ENCODE peak calls at places on chromosomes 11 and 22, in ten cellular contexts. O is cardiac muscle cell; S is stimulated activated CD4-positive, alpha-beta T cell treated with anti-CD3 and anti-CD28 coated beads, Interleukin-1b, Interleukin-23, amount 100 ng/mL, for 24 hours; F is posterior vena cava; V is endothelial cell; B is COR-L47; H is stimulated activated CD8-positive, alpha-beta memory T cell treated with anti-CD3 and anti-CD28 coated beads, Interleukin-4, amount 100 ng/mL, for 4 hours; Q is NCI-H2107; P is myocyte; R is A549. G is an unnamed sample.

GRCh38 chr22:35312198-35313059 is 12.7 kb downstream of the TOM1 start:
- DNase-seq in O (peak), S (no peak), F (peak), V (no peak), B (peak), H (no peak), Q (no peak), P (peak), R (no peak), G (peak)

GRCh38 chr11:356610-357009 is 12.7 kb upstream of the B4GALNT4 start:
- DNase-seq in O (no peak), S (no peak), F (no peak), V (no peak), B (no peak), H (no peak), Q (no peak), P (no peak), R (no peak), G (no peak)

GRCh38 chr11:121482231-121483129 is 29.7 kb upstream of the SORL1-AS1 start:
- DNase-seq in O (no peak), S (no peak), F (no peak), V (no peak), B (no peak), H (peak), Q (no peak), P (no peak), R (no peak), G (no peak)

GRCh38 chr22:30204742-30205111 is 41.8 kb downstream of the LIF start:
- DNase-seq in O (no peak), S (no peak), F (no peak), V (no peak), B (no peak), H (no peak), Q (no peak), P (peak), R (no peak), G (no peak)

GRCh38 chr11:61924016-61924360 is 6.6 kb upstream of the RAB3IL1 start:
- DNase-seq in O (no peak), S (no peak), F (no peak), V (no peak), B (no peak), H (no peak), Q (no peak), P (no peak), R (no peak), G (no peak)

GRCh38 chr11:134275534-134276395 is at the start of gene GLB1L3:
- DNase-seq in O (peak), S (peak), F (no peak), V (peak), B (peak), H (peak), Q (peak), P (peak), R (peak), G (no peak)

GRCh38 chr11:126832387-126832786 is 168.2 kb downstream of the KIRREL3 start:
- DNase-seq in O (no peak), S (no peak), F (no peak), V (no peak), B (no peak), H (no peak), Q (no peak), P (no peak), R (no peak), G (no peak)

GRCh38 chr22:32661296-32661695 is 140.2 kb upstream of the TIMP3 start:
- DNase-seq in O (no peak), S (no peak), F (peak), V (no peak), B (no peak), H (no peak), Q (no peak), P (peak), R (no peak), G (peak)

GRCh38 chr11:126419801-126420729 is 64.6 kb downstream of the ST3GAL4 start:
- DNase-seq in O (no peak), S (no peak), F (no peak), V (no peak), B (no peak), H (no peak), Q (no peak), P (no peak), R (no peak), G (no peak)

GRCh38 chr11:28346209-28346608 is 238.0 kb downstream of the METTL15 start:
- DNase-seq in O (no peak), S (no peak), F (no peak), V (no peak), B (no peak), H (no peak), Q (no peak), P (no peak), R (no peak), G (peak)

GRCh38 chr11:47586456-47586855 is at the start of gene FAM180B:
- DNase-seq in O (no peak), S (no peak), F (peak), V (no peak), B (no peak), H (no peak), Q (no peak), P (no peak), R (no peak), G (no peak)

GRCh38 chr11:1307163-1307870 is 2.1 kb downstream of the TOLLIP start:
- DNase-seq in O (no peak), S (no peak), F (no peak), V (no peak), B (no peak), H (no peak), Q (no peak), P (no peak), R (no peak), G (no peak)

GRCh38 chr22:37416806-37417205 is 10.5 kb downstream of the ELFN2 start:
- DNase-seq in O (peak), S (no peak), F (no peak), V (no peak), B (peak), H (no peak), Q (no peak), P (peak), R (no peak), G (no peak)

GRCh38 chr11:125170001-125170405 is 5.5 kb downstream of the PKNOX2 start:
- DNase-seq in O (no peak), S (no peak), F (no peak), V (no peak), B (no peak), H (no peak), Q (no peak), P (no peak), R (no peak), G (no peak)

GRCh38 chr11:65719887-65720236 is 736 bp downstream of the RNASEH2C start:
- DNase-seq in O (no peak), S (no peak), F (no peak), V (peak), B (no peak), H (no peak), Q (no peak), P (peak), R (no peak), G (no peak)

GRCh38 chr22:29348956-29349355 is 33.5 kb upstream of the RASL10A start:
- DNase-seq in O (no peak), S (no peak), F (no peak), V (no peak), B (no peak), H (no peak), Q (no peak), P (no peak), R (no peak), G (no peak)

GRCh38 chr11:38153985-38154384 is 1555.9 kb upstream of the RAG2 start:
- DNase-seq in O (no peak), S (no peak), F (no peak), V (no peak), B (no peak), H (no peak), Q (no peak), P (no peak), R (no peak), G (no peak)

GRCh38 chr11:96084610-96085348 is 160.9 kb upstream of the MTMR2 start:
- DNase-seq in O (no peak), S (no peak), F (no peak), V (no peak), B (no peak), H (no peak), Q (no peak), P (no peak), R (no peak), G (no peak)

GRCh38 chr11:59556115-59556882 is 45.0 kb downstream of the OR4D9 start:
- DNase-seq in O (peak), S (peak), F (no peak), V (peak), B (peak), H (peak), Q (no peak), P (peak), R (no peak), G (peak)

GRCh38 chr11:33237039-33237597 is 20.1 kb upstream of the HIPK3 start:
- DNase-seq in O (no peak), S (no peak), F (no peak), V (no peak), B (no peak), H (no peak), Q (no peak), P (peak), R (no peak), G (no peak)

GRCh38 chr11:74487875-74488274 is 5.6 kb downstream of the LIPT2 start:
- DNase-seq in O (no peak), S (no peak), F (no peak), V (no peak), B (no peak), H (no peak), Q (no peak), P (no peak), R (no peak), G (no peak)

GRCh38 chr22:36816635-36817428 is at the start of gene PVALB:
- DNase-seq in O (peak), S (peak), F (no peak), V (peak), B (peak), H (no peak), Q (no peak), P (peak), R (peak), G (no peak)

GRCh38 chr22:34000879-34001526 is 80.7 kb upstream of the LARGE1 start:
- DNase-seq in O (no peak), S (no peak), F (no peak), V (no peak), B (no peak), H (no peak), Q (no peak), P (no peak), R (no peak), G (no peak)

GRCh38 chr11:68002943-68003845 is 703 bp downstream of the UNC93B1 start:
- DNase-seq in O (peak), S (no peak), F (no peak), V (peak), B (no peak), H (no peak), Q (no peak), P (no peak), R (no peak), G (no peak)

GRCh38 chr11:121426476-121427454 is 25.3 kb upstream of the SORL1 start:
- DNase-seq in O (peak), S (no peak), F (peak), V (peak), B (no peak), H (no peak), Q (no peak), P (no peak), R (peak), G (no peak)

GRCh38 chr11:96155627-96156378 is 187.2 kb downstream of the MAML2 start:
- DNase-seq in O (no peak), S (peak), F (peak), V (no peak), B (peak), H (peak), Q (no peak), P (peak), R (peak), G (peak)

GRCh38 chr11:72816404-72816990 is 2.3 kb downstream of the ATG16L2 start:
- DNase-seq in O (no peak), S (no peak), F (no peak), V (no peak), B (no peak), H (no peak), Q (no peak), P (peak), R (no peak), G (no peak)

GRCh38 chr11:101916422-101916821 is at the start of gene ANGPTL5:
- DNase-seq in O (no peak), S (no peak), F (no peak), V (no peak), B (no peak), H (no peak), Q (no peak), P (peak), R (no peak), G (no peak)

GRCh38 chr11:68610452-68611116 is 73.8 kb upstream of the GAL start:
- DNase-seq in O (no peak), S (no peak), F (no peak), V (no peak), B (no peak), H (no peak), Q (no peak), P (peak), R (no peak), G (no peak)

GRCh38 chr11:128725630-128726461 is 32.0 kb downstream of the FLI1 start:
- DNase-seq in O (no peak), S (no peak), F (no peak), V (no peak), B (no peak), H (no peak), Q (no peak), P (peak), R (no peak), G (peak)

GRCh38 chr11:2944953-2945756 is 15.9 kb upstream of the PHLDA2 start:
- DNase-seq in O (peak), S (no peak), F (peak), V (peak), B (no peak), H (no peak), Q (no peak), P (peak), R (no peak), G (peak)

G was measured in renal cortical epithelial cell.